ENCODE peak calls at places on chromosomes 13 and 19, in seven cellular contexts. One of them, this sample, is unnamed.

GRCh38 chr13:37476874-37477273 is 121.7 kb downstream of the POSTN start:
- DNase-seq in PC-9: no peak
- DNase-seq in cardiac fibroblast: no peak
- DNase-seq in heart right ventricle: peak
- DNase-seq in A549: no peak
- DNase-seq in heart left ventricle: no peak
- DNase-seq in Jurkat, Clone E6-1: no peak
- DNase-seq in this sample: peak

GRCh38 chr13:30078059-30078458 is 227.6 kb upstream of the UBL3 start:
- DNase-seq in PC-9: no peak
- DNase-seq in cardiac fibroblast: no peak
- DNase-seq in heart right ventricle: no peak
- DNase-seq in A549: no peak
- DNase-seq in heart left ventricle: no peak
- DNase-seq in Jurkat, Clone E6-1: no peak
- DNase-seq in this sample: no peak

GRCh38 chr19:58154287-58154678 is 3.7 kb upstream of the ZNF329 start:
- DNase-seq in PC-9: no peak
- DNase-seq in cardiac fibroblast: peak
- DNase-seq in heart right ventricle: peak
- DNase-seq in A549: no peak
- DNase-seq in heart left ventricle: peak
- DNase-seq in Jurkat, Clone E6-1: no peak
- DNase-seq in this sample: peak

GRCh38 chr13:45337395-45337794 is 3.6 kb downstream of the TPT1 start:
- DNase-seq in PC-9: no peak
- DNase-seq in cardiac fibroblast: no peak
- DNase-seq in heart right ventricle: no peak
- DNase-seq in A549: no peak
- DNase-seq in heart left ventricle: no peak
- DNase-seq in Jurkat, Clone E6-1: no peak
- DNase-seq in this sample: no peak

GRCh38 chr13:104953588-104953987 is 1581.9 kb downstream of the EFNB2 start:
- DNase-seq in PC-9: no peak
- DNase-seq in cardiac fibroblast: peak
- DNase-seq in heart right ventricle: no peak
- DNase-seq in A549: no peak
- DNase-seq in heart left ventricle: no peak
- DNase-seq in Jurkat, Clone E6-1: no peak
- DNase-seq in this sample: peak

GRCh38 chr13:33375421-33375820 is 89.9 kb upstream of the STARD13 start:
- DNase-seq in PC-9: no peak
- DNase-seq in cardiac fibroblast: no peak
- DNase-seq in heart right ventricle: no peak
- DNase-seq in A549: no peak
- DNase-seq in heart left ventricle: no peak
- DNase-seq in Jurkat, Clone E6-1: no peak
- DNase-seq in this sample: no peak

GRCh38 chr13:70960841-70961443 is 852.7 kb upstream of the KLHL1 start:
- DNase-seq in PC-9: peak
- DNase-seq in cardiac fibroblast: peak
- DNase-seq in heart right ventricle: no peak
- DNase-seq in A549: peak
- DNase-seq in heart left ventricle: no peak
- DNase-seq in Jurkat, Clone E6-1: peak
- DNase-seq in this sample: no peak

GRCh38 chr19:57818378-57818777 is 3.7 kb upstream of the ZNF552 start:
- DNase-seq in PC-9: no peak
- DNase-seq in cardiac fibroblast: no peak
- DNase-seq in heart right ventricle: no peak
- DNase-seq in A549: no peak
- DNase-seq in heart left ventricle: no peak
- DNase-seq in Jurkat, Clone E6-1: no peak
- DNase-seq in this sample: no peak

GRCh38 chr13:53112522-53112921 is 83.9 kb downstream of the OLFM4 start:
- DNase-seq in PC-9: no peak
- DNase-seq in cardiac fibroblast: no peak
- DNase-seq in heart right ventricle: no peak
- DNase-seq in A549: no peak
- DNase-seq in heart left ventricle: no peak
- DNase-seq in Jurkat, Clone E6-1: no peak
- DNase-seq in this sample: no peak

GRCh38 chr19:38665950-38666661 is 18.7 kb downstream of the ACTN4 start:
- DNase-seq in PC-9: peak
- DNase-seq in cardiac fibroblast: peak
- DNase-seq in heart right ventricle: peak
- DNase-seq in A549: peak
- DNase-seq in heart left ventricle: peak
- DNase-seq in Jurkat, Clone E6-1: no peak
- DNase-seq in this sample: peak

GRCh38 chr19:12913871-12914690 is 5.0 kb downstream of the SYCE2 start:
- DNase-seq in PC-9: no peak
- DNase-seq in cardiac fibroblast: peak
- DNase-seq in heart right ventricle: no peak
- DNase-seq in A549: no peak
- DNase-seq in heart left ventricle: no peak
- DNase-seq in Jurkat, Clone E6-1: peak
- DNase-seq in this sample: peak

DNA sequence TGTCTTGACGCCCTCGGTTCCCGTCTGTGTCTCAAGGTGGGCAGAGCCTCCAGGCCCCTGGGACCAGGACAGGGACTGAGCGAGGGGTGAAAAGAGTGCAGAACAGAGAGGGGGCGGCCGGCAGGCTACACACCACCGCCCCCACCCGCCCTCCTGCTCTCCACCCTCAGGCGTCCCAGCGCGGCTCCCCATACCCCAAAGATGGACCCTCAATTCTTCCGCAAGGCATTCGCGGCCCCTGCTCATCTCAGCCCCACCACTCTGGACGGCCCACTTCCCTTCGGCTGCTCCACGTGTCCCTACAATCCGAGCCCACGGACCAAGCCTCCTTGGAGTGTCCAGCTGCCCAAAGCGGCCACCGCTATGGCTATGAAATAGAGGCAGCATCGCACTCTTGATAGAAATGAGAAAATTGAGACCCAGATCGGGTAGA is 1.8 kb downstream of the KLF16 start:
- DNase-seq in PC-9: no peak
- DNase-seq in cardiac fibroblast: no peak
- DNase-seq in heart right ventricle: no peak
- DNase-seq in A549: no peak
- DNase-seq in heart left ventricle: no peak
- DNase-seq in Jurkat, Clone E6-1: no peak
- DNase-seq in this sample: no peak
- H3K4me3 ChIP-seq in PC-9: peak
- H3K4me3 ChIP-seq in cardiac fibroblast: peak
- H3K4me3 ChIP-seq in heart right ventricle: peak
- H3K4me3 ChIP-seq in A549: peak
- H3K4me3 ChIP-seq in heart left ventricle: peak
- H3K4me3 ChIP-seq in Jurkat, Clone E6-1: peak
- H3K4me3 ChIP-seq in this sample: peak

DNA sequence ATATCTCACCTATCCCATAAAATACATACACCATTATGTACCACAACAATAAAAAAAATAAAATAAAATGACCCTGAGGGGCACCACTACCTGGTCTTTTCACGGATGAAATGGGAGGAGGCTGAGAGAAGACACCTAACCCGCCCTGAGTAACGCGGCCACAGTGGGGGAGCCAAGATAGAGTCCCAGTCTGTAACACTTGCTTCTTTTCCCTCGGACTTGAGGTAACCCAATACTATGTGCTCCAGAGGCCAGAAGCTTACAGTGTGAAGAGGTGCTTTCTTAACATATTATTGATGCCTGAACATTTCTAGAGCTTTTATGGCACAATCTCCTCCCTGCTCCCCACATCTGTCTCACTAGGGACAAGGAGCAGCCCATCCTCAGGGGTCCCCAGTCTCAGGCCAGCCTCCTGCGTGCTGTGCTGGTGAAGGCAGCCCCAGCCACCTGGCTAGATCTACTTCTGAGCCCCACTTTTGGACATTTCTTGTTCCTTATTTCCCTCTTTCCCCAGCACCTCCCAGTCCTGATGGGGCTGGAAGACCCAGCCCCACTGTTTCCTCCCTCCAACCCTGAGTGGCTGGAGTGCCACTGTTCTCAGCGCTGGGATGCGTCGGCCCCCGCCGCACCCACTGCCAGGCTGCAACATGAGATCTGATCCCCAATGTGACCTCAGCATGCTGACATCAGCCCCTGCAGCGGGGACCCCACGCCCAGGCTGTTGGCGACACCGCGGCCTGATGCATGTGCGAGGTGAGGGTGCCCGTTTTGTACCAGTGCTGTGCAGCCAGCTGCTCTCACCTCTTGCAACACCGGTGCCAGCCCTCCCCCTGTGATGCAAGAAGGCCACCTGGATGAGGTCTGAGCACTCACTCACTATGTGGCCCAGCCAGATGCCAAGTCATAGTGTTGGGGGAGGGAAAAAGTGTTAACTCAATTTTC is 143.3 kb downstream of the DCLK1 start:
- DNase-seq in PC-9: no peak
- DNase-seq in cardiac fibroblast: no peak
- DNase-seq in heart right ventricle: no peak
- DNase-seq in A549: no peak
- DNase-seq in heart left ventricle: no peak
- DNase-seq in Jurkat, Clone E6-1: no peak
- DNase-seq in this sample: no peak
- H3K4me3 ChIP-seq in PC-9: no peak
- H3K4me3 ChIP-seq in cardiac fibroblast: no peak
- H3K4me3 ChIP-seq in heart right ventricle: no peak
- H3K4me3 ChIP-seq in A549: no peak
- H3K4me3 ChIP-seq in heart left ventricle: no peak
- H3K4me3 ChIP-seq in Jurkat, Clone E6-1: no peak
- H3K4me3 ChIP-seq in this sample: no peak

GRCh38 chr19:35002037-35002535 is 2.0 kb downstream of the GRAMD1A start:
- DNase-seq in PC-9: no peak
- DNase-seq in cardiac fibroblast: no peak
- DNase-seq in heart right ventricle: no peak
- DNase-seq in A549: no peak
- DNase-seq in heart left ventricle: no peak
- DNase-seq in Jurkat, Clone E6-1: no peak
- DNase-seq in this sample: no peak
- H3K4me3 ChIP-seq in PC-9: no peak
- H3K4me3 ChIP-seq in cardiac fibroblast: peak
- H3K4me3 ChIP-seq in heart right ventricle: no peak
- H3K4me3 ChIP-seq in A549: peak
- H3K4me3 ChIP-seq in heart left ventricle: peak
- H3K4me3 ChIP-seq in Jurkat, Clone E6-1: no peak
- H3K4me3 ChIP-seq in this sample: peak

DNA sequence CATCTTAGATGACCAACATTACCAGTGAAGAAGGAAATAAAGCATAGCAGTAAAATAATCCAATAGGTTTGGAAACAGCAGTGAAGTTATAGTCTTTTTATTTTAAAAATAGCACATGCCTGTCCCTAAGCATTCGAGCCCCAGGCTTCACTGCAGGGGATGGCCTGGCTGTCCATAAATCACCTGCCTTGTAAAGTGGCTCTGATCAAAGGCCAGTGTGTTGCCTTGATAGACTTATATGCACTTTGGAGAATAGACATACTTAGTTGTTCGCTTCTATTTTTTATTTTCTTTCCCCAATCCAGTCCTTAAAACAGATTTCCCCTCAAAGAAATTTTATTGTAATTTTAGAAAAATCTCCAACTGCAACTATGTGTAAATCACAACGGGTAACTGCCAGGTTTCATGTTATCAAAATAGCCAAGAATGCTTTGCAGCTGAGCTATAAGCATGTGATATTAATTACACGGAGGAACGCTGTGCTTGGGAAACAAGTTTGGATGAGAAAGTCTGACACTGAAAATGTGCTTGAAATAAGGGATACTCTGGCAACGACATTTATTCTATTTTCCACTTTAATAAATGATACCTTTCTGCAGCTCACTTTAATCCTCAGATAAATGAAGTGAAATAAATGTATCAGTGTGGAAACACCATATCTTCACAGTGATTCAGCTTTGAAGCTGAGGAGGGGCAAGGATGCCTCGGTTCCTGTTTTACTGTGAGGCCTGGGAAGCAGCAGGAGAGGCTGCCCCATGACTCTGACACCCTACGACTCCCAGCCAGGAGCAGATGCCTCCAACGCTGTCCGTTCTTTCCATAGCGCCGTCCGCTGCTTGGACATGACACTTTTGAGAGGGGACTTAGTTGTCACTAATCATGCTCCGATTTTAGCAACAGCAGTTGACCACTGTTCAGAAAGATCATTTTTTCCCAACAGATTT is 5.5 kb upstream of the METTL21C start:
- DNase-seq in PC-9: no peak
- DNase-seq in cardiac fibroblast: peak
- DNase-seq in heart right ventricle: no peak
- DNase-seq in A549: no peak
- DNase-seq in heart left ventricle: no peak
- DNase-seq in Jurkat, Clone E6-1: no peak
- DNase-seq in this sample: peak
- H3K4me3 ChIP-seq in PC-9: no peak
- H3K4me3 ChIP-seq in cardiac fibroblast: no peak
- H3K4me3 ChIP-seq in heart right ventricle: no peak
- H3K4me3 ChIP-seq in A549: no peak
- H3K4me3 ChIP-seq in heart left ventricle: no peak
- H3K4me3 ChIP-seq in Jurkat, Clone E6-1: no peak
- H3K4me3 ChIP-seq in this sample: no peak

DNA sequence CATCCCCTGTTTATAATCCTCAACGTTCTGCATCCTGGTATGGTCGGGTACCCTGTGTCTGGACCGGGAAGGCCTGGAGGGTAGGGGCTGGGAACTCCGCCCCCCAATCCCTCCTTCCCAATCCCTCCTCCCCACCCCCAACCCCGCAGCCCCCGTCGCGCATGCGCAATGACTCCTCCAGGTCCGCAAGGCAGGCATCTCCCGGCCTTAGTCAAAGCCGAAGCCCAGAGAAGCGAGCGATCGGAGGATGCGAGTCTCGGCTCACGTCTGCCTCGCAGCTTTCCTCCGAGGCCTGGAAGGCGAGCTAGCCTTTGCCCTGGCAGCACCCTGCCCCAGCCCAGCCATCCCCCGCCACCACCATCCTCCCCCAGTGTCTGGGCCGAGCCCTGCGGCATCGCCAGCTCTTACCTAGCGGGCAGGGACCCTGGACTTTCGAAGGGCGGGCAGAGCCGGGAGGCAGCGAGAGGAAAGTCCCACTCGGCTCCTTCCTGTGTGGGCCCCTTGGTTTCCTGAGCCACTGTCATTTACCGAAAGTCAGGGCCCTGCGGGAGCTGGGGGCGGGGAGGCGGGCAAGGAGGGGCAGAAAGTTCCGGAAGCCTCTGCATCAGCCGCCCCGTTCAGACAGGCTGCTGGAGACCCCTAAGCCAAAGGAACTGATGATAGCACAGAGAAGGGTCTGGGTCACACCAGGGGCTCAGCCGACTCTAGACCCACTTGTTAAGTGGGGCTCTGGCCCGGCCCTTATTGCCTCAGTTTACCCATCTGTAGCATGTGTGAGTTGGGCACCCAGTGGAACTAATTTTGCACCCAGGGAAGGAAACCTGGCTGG is at the start of gene JAK3:
- DNase-seq in PC-9: no peak
- DNase-seq in cardiac fibroblast: peak
- DNase-seq in heart right ventricle: peak
- DNase-seq in A549: no peak
- DNase-seq in heart left ventricle: peak
- DNase-seq in Jurkat, Clone E6-1: peak
- DNase-seq in this sample: peak
- H3K4me3 ChIP-seq in PC-9: no peak
- H3K4me3 ChIP-seq in cardiac fibroblast: peak
- H3K4me3 ChIP-seq in heart right ventricle: peak
- H3K4me3 ChIP-seq in A549: no peak
- H3K4me3 ChIP-seq in heart left ventricle: peak
- H3K4me3 ChIP-seq in Jurkat, Clone E6-1: peak
- H3K4me3 ChIP-seq in this sample: peak

This sample was measured in foreskin fibroblast.